ENCODE peak calls at places on chromosomes 5 and 9, in four cellular contexts. U is lower lobe of right lung, K is GM23338, O is MM.1S. D is an unnamed sample.

GRCh38 chr9:92607773-92608172 is 62.2 kb downstream of the IPPK start:
- DNase-seq in U (no peak), K (no peak), O (peak; percentile 52), D (no peak)

GRCh38 chr5:112479418-112479817 is 60.3 kb upstream of the EPB41L4A start:
- DNase-seq in U (no peak), K (no peak), O (no peak), D (no peak)

GRCh38 chr5:140678993-140679392 is 5.6 kb upstream of the DND1 start:
- DNase-seq in U (no peak), K (no peak), O (no peak), D (no peak)

GRCh38 chr9:107685901-107686300 is 196.3 kb upstream of the KLF4 start:
- DNase-seq in U (no peak), K (no peak), O (no peak), D (no peak)

GRCh38 chr9:77807295-77807694 is 159.2 kb upstream of the GNA14 start:
- DNase-seq in U (no peak), K (no peak), O (no peak), D (no peak)

GRCh38 chr5:89847743-89848142 is 561.8 kb downstream of the CETN3 start:
- DNase-seq in U (no peak), K (no peak), O (no peak), D (no peak)

GRCh38 chr5:138985256-138985655 is 110.1 kb upstream of the LRRTM2 start:
- DNase-seq in U (no peak), K (no peak), O (no peak), D (no peak)

GRCh38 chr5:115264786-115265185 is 2.1 kb upstream of the PGGT1B start:
- DNase-seq in U (no peak), K (no peak), O (no peak), D (no peak)

GRCh38 chr9:106203832-106204516 is 509.6 kb downstream of the TMEM38B start:
- DNase-seq in U (no peak), K (no peak), O (no peak), D (no peak)

GRCh38 chr9:136982232-136983051 is at the start of gene LCNL1:
- DNase-seq in U (no peak), K (no peak), O (no peak), D (no peak)

GRCh38 chr9:124263158-124263557 is 5.4 kb downstream of the NEK6 start:
- DNase-seq in U (no peak), K (no peak), O (no peak), D (no peak)

GRCh38 chr9:124263800-124264426 is 6.2 kb downstream of the NEK6 start:
- DNase-seq in U (no peak), K (no peak), O (no peak), D (no peak)

GRCh38 chr9:124262596-124263045 is 4.9 kb downstream of the NEK6 start:
- DNase-seq in U (no peak), K (peak; percentile 64), O (no peak), D (no peak)

GRCh38 chr9:124260769-124261603 is 3.2 kb downstream of the NEK6 start:
- DNase-seq in U (no peak), K (no peak), O (no peak), D (no peak)

DNA sequence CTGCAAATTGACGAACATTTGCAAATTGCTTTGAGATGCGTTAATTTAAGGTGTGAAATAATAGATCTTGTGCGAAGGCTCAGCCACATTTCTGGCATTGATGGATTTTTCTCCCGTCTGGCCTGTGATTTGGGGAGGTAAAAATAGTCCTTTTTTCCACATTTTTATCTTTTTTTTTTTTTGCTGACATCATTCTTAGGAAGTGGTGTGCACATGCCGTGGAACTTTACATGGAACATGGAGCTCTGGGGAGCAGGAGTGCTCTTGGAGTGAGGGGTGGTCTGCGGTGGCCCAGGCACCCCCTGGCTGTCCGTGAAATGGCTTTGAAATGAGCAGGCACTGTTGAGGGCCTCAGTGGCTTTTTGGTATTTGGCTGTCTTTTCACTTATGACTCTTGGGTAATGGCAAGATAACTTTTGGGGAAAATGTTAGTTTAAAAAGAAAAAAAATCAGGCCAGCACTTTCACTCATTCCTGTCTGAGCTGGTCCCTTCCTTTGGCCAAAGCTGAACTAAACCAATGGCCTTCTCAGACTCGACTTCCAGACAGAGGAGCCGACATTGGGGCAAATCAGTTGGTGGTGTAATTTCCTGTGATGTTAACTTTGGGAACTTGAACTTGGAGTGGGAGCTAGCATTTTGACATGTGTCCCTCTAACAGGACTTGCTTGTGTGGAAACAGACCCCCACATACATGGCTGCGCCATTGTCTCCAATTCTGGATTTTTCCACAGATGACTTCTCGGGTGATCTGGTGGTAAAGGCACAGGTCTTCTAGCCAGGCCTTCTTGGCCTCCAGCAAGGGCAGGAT is 4.2 kb downstream of the NEK6 start:
- DNase-seq in U (no peak), K (no peak), O (no peak), D (no peak)
- H3K4me3 ChIP-seq in U (peak overlapping the region; percentile 31), K (no peak overlapping the region), O (no peak overlapping the region), D (no peak overlapping the region)

DNA sequence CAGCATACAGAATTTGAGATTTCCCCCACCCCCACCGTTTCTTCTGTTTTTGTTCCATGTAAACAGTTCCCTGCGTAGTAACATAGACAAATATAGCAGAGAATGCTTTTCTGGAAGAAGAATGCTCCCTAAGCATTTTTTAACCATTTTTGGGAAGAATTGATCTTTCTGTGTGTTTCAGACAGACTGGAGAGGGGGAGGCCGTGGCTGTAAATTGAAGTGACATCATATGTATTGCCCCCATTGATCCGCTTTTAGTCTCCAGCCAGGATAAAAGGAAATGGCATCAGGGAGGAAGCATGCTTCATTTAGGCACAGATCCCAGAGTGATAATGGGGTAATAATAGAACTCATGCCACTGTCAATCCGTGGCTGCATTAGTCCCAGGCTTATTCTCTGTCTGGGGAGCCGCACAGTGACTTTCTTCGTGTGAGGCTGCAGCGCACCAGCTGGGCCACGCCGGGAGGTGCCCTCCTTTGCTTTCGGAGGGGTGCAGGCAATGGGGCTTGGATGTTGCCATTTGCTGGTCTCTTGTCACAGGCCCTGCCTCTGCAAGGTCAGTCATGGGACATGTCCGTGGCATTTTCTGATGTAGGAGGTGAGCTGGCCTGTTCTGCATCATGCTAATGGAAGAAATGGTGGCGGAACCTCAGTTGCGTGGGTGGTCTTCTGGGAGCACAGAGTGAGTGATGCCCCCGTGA is 261.5 kb downstream of the FANCC start:
- DNase-seq in U (no peak), K (no peak), O (no peak), D (no peak)
- H3K4me1 ChIP-seq in U (peaks cover 83% of the 10 kb centered on the region), K (peaks cover 18% of the 10 kb centered on the region), O (no peaks in the 10 kb centered on the region), D (no peaks in the 10 kb centered on the region)

GRCh38 chr9:133057553-133057952 is 4.2 kb upstream of the CEL start:
- DNase-seq in U (no peak), K (no peak), O (no peak), D (no peak)

GRCh38 chr9:133058051-133058450 is 3.7 kb upstream of the CEL start:
- DNase-seq in U (peak; percentile 20), K (no peak), O (no peak), D (no peak)

GRCh38 chr9:133060417-133060841 is 1.4 kb upstream of the CEL start:
- DNase-seq in U (no peak), K (peak; percentile 33), O (peak; percentile 45), D (no peak)

GRCh38 chr9:133058550-133059320 is 3.0 kb upstream of the CEL start:
- DNase-seq in U (no peak), K (no peak), O (peak; percentile 60), D (no peak)

GRCh38 chr9:133059623-133060022 is 2.2 kb upstream of the CEL start:
- DNase-seq in U (no peak), K (no peak), O (no peak), D (no peak)
- H3K27ac ChIP-seq in U (no peak overlapping the region), K (peak overlapping the region; percentile 81), O (no peak overlapping the region), D (no peak overlapping the region)

GRCh38 chr9:73154760-73155159 is 3.1 kb downstream of the ANXA1 start:
- DNase-seq in U (no peak), K (no peak), O (no peak), D (peak; percentile 49)
- H3K4me3 ChIP-seq in U (peak overlapping the region; percentile 53), K (no peak overlapping the region), O (no peak overlapping the region), D (peak overlapping the region; percentile 79)

GRCh38 chr5:1801954-1802295 is 718 bp downstream of the NDUFS6 start:
- DNase-seq in U (no peak), K (peak; percentile 73), O (peak; percentile 35), D (peak; percentile 2)
- H3K4me1 ChIP-seq in U (peaks cover 16% of the 10 kb centered on the region), K (peaks cover 7% of the 10 kb centered on the region), O (peaks cover 3% of the 10 kb centered on the region), D (peaks cover 18% of the 10 kb centered on the region)